ENCODE peak calls at places on chromosomes 11 and 22, in ten cellular contexts. G is DMS153; B is T-cell; N is EL; C is NCI-H774; H is heart right ventricle; T is AG08396; V is HTR-8/SVneo; U is stimulated activated CD4-positive, alpha-beta T cell treated with anti-CD3 and anti-CD28 coated beads, Interleukin-15, amount 100 ng/mL, for 24 hours; O is psoas muscle. X is an unnamed sample.
A peak's percentile ranks its signal among the peaks of the same experiment; 100 is the strongest.

GRCh38 chr11:119739021-119739703 is 10.2 kb upstream of the NECTIN1 start:
- DNase-seq in U (no peak), V (no peak), H (no peak), T (no peak), C (peak; percentile 61), B (no peak), G (peak; percentile 87), O (no peak), N (no peak), X (no peak)

GRCh38 chr11:95764267-95764898 is 25.2 kb downstream of the FAM76B start:
- DNase-seq in V (peak; percentile 51), U (no peak), O (no peak), T (peak; percentile 50), N (peak; percentile 39), B (no peak), C (peak; percentile 71), G (peak; percentile 63), H (no peak), X (peak; percentile 7)

GRCh38 chr11:61146413-61146812 is 14.8 kb downstream of the VPS37C start:
- DNase-seq in C (no peak), B (no peak), O (no peak), T (no peak), V (no peak), N (no peak), H (no peak), G (no peak), U (no peak), X (no peak)

GRCh38 chr11:132982769-132983168 is 549.5 kb downstream of the OPCML start:
- DNase-seq in C (no peak), H (no peak), V (no peak), N (no peak), O (no peak), B (no peak), U (no peak), T (no peak), G (no peak), X (no peak)

GRCh38 chr22:47452184-47452583 is 689.7 kb downstream of the TBC1D22A start:
- DNase-seq in T (no peak), O (no peak), C (no peak), H (no peak), U (peak; percentile 7), B (no peak), N (no peak), G (no peak), V (no peak), X (no peak)

GRCh38 chr22:27317961-27318360 is 483.6 kb downstream of the MN1 start:
- DNase-seq in O (no peak), G (no peak), B (no peak), H (no peak), C (no peak), V (no peak), N (peak; percentile 26), U (no peak), T (no peak), X (no peak)

GRCh38 chr11:64844330-64845124 is at the start of gene CDC42BPG:
- DNase-seq in C (peak; percentile 94), N (peak; percentile 68), V (peak; percentile 61), T (peak; percentile 95), B (peak; percentile 65), U (peak; percentile 75), H (peak; percentile 76), G (peak; percentile 69), O (no peak), X (peak; percentile 43)

GRCh38 chr11:8059030-8059429 is 22.0 kb upstream of the TUB start:
- DNase-seq in H (no peak), V (no peak), T (no peak), U (no peak), G (no peak), O (no peak), B (no peak), N (no peak), C (no peak), X (no peak)

GRCh38 chr11:10503777-10504176 is 37.2 kb downstream of the RNF141 start:
- DNase-seq in G (no peak), U (no peak), O (no peak), N (no peak), V (no peak), B (no peak), H (no peak), T (no peak), C (no peak), X (peak; percentile 35)

GRCh38 chr11:66752148-66752547 is 23.1 kb upstream of the SPTBN2 start:
- DNase-seq in H (no peak), G (no peak), C (no peak), V (no peak), B (no peak), U (no peak), N (no peak), T (no peak), O (no peak), X (no peak)

GRCh38 chr11:17736921-17737817 is 2.6 kb downstream of the KCNC1 start:
- DNase-seq in H (no peak), U (no peak), T (no peak), O (no peak), G (no peak), N (no peak), V (no peak), B (no peak), C (no peak), X (no peak)

GRCh38 chr11:60762851-60763691 is 6.4 kb downstream of the MS4A15 start:
- DNase-seq in U (no peak), H (no peak), G (peak; percentile 86), N (no peak), V (no peak), O (no peak), C (peak; percentile 65), T (no peak), B (no peak), X (no peak)

GRCh38 chr11:122642472-122642922 is 13.0 kb upstream of the UBASH3B start:
- DNase-seq in H (no peak), U (no peak), V (peak; percentile 86), B (no peak), C (no peak), O (no peak), N (peak; percentile 94), G (no peak), T (peak; percentile 69), X (no peak)

GRCh38 chr11:1460396-1460795 is 26.2 kb downstream of the MOB2 start:
- DNase-seq in T (peak; percentile 66), V (no peak), G (no peak), B (no peak), H (no peak), U (no peak), N (no peak), O (peak; percentile 40), C (no peak), X (no peak)

GRCh38 chr11:133163463-133164419 is 368.6 kb downstream of the OPCML start:
- DNase-seq in T (peak; percentile 15), O (no peak), G (no peak), N (peak; percentile 40), U (no peak), V (peak; percentile 2), C (peak; percentile 3), B (no peak), H (no peak), X (no peak)

GRCh38 chr11:67278135-67278938 is 10.8 kb upstream of the ANKRD13D start:
- DNase-seq in H (peak; percentile 17), O (peak; percentile 9), G (no peak), N (no peak), T (no peak), C (no peak), V (no peak), B (no peak), U (no peak), X (no peak)

GRCh38 chr11:8905528-8906165 is 5.3 kb upstream of the AKIP1 start:
- DNase-seq in N (peak; percentile 87), U (no peak), V (peak; percentile 36), C (no peak), B (no peak), G (no peak), T (no peak), O (no peak), H (no peak), X (no peak)

GRCh38 chr11:44005956-44006355 is 41.8 kb upstream of the ACCSL start:
- DNase-seq in U (no peak), V (no peak), B (no peak), T (no peak), C (no peak), N (no peak), H (no peak), O (no peak), G (no peak), X (no peak)

GRCh38 chr22:30695351-30695762 is 683 bp downstream of the OSBP2 start:
- DNase-seq in C (no peak), O (peak; percentile 16), G (no peak), B (peak; percentile 1), H (no peak), V (no peak), U (no peak), N (no peak), T (no peak), X (no peak)

GRCh38 chr11:111798279-111798678 is 32.1 kb upstream of the PPP2R1B start:
- DNase-seq in T (no peak), H (no peak), U (no peak), B (no peak), V (no peak), N (no peak), C (no peak), O (no peak), G (no peak), X (no peak)

GRCh38 chr22:27876684-27877083 is 42.4 kb downstream of the PITPNB start:
- DNase-seq in H (no peak), O (no peak), G (peak; percentile 50), B (no peak), N (no peak), T (no peak), V (no peak), U (no peak), C (no peak), X (peak; percentile 31)

GRCh38 chr22:41517172-41518047 is 26.9 kb downstream of the POLR3H start:
- DNase-seq in G (peak; percentile 22), T (peak; percentile 75), O (peak; percentile 69), H (peak; percentile 61), U (peak; percentile 56), C (no peak), B (no peak), V (peak; percentile 73), N (peak; percentile 63), X (no peak)

GRCh38 chr22:46359362-46359761 is 23.8 kb downstream of the TRMU start:
- DNase-seq in G (no peak), C (no peak), T (no peak), H (no peak), N (no peak), V (no peak), U (no peak), B (no peak), O (no peak), X (no peak)

GRCh38 chr22:24928322-24928721 is 18.2 kb downstream of the LHFPL7 start:
- DNase-seq in U (no peak), G (no peak), H (no peak), N (no peak), C (no peak), O (no peak), V (no peak), T (no peak), B (no peak), X (no peak)

GRCh38 chr11:73566977-73567755 is 30.7 kb downstream of the FAM168A start:
- DNase-seq in H (no peak), C (no peak), V (no peak), T (no peak), G (no peak), U (no peak), N (no peak), O (no peak), B (no peak), X (no peak)

GRCh38 chr11:103541186-103541795 is 432.1 kb downstream of the DYNC2H1 start:
- DNase-seq in V (no peak), C (no peak), N (no peak), B (no peak), O (no peak), H (no peak), T (no peak), U (no peak), G (peak; percentile 45), X (no peak)